ENCODE peak calls at places on chromosome 21, in four cellular contexts. E is AG10803, R is NCI-H1105, H is ACHN. L is an unnamed sample.

GRCh38 chr21:25503981-25504380 is 103.3 kb downstream of the MRPL39 start:
- DNase-seq in R (no peak), H (no peak), E (no peak), L (no peak)

GRCh38 chr21:45788635-45789506 is 145.3 kb downstream of the PCBP3 start:
- DNase-seq in H (no peak), E (no peak), R (no peak), L (no peak)

GRCh38 chr21:15893902-15894301 is 164.1 kb downstream of the USP25 start:
- DNase-seq in H (no peak), R (no peak), E (no peak), L (no peak)

GRCh38 chr21:42125571-42126544 is 54.7 kb downstream of the UMODL1 start:
- DNase-seq in R (peak), E (peak), H (peak), L (no peak)

GRCh38 chr21:44043613-44044012 is 31.5 kb downstream of the TRAPPC10 start:
- DNase-seq in H (no peak), E (no peak), R (no peak), L (no peak)

GRCh38 chr21:19607983-19608668 is 1204.5 kb upstream of the TMPRSS15 start:
- DNase-seq in H (no peak), R (no peak), E (no peak), L (no peak)

GRCh38 chr21:38401527-38401926 is 96.8 kb downstream of the ERG start:
- DNase-seq in R (no peak), H (no peak), E (no peak), L (no peak)

GRCh38 chr21:14260459-14260764 is 44.5 kb downstream of the RBM11 start:
- DNase-seq in E (no peak), R (no peak), H (no peak), L (no peak)

L was measured in breast epithelium.